ENCODE peak calls at places on chromosomes 1 and 21, in four cellular contexts. One of them, this sample, is unnamed.

GRCh38 chr1:172653015-172653709 is 5.7 kb upstream of the FASLG start:
- DNase-seq in A549: peak
- DNase-seq in GM12878: no peak
- DNase-seq in K562: no peak
- DNase-seq in this sample: peak

GRCh38 chr1:53362851-53363642 is 35.2 kb upstream of the LRP8 start:
- DNase-seq in A549: peak
- DNase-seq in GM12878: no peak
- DNase-seq in K562: peak
- DNase-seq in this sample: no peak

GRCh38 chr1:47724427-47724999 is 272.7 kb downstream of the TRABD2B start:
- DNase-seq in A549: no peak
- DNase-seq in GM12878: no peak
- DNase-seq in K562: no peak
- DNase-seq in this sample: no peak

GRCh38 chr1:107692580-107693345 is 272.2 kb downstream of the VAV3 start:
- DNase-seq in A549: peak
- DNase-seq in GM12878: no peak
- DNase-seq in K562: no peak
- DNase-seq in this sample: no peak

GRCh38 chr21:45132841-45133573 is 58.6 kb downstream of the ADARB1 start:
- DNase-seq in A549: no peak
- DNase-seq in GM12878: no peak
- DNase-seq in K562: no peak
- DNase-seq in this sample: no peak

GRCh38 chr1:48493970-48494769 is 22.2 kb upstream of the SPATA6 start:
- DNase-seq in A549: no peak
- DNase-seq in GM12878: no peak
- DNase-seq in K562: no peak
- DNase-seq in this sample: peak

GRCh38 chr1:241532864-241533263 is 686 bp downstream of the KMO start:
- DNase-seq in A549: no peak
- DNase-seq in GM12878: peak
- DNase-seq in K562: no peak
- DNase-seq in this sample: no peak

GRCh38 chr1:18217398-18218043 is 109.9 kb downstream of the IGSF21 start:
- DNase-seq in A549: peak
- DNase-seq in GM12878: no peak
- DNase-seq in K562: peak
- DNase-seq in this sample: peak

GRCh38 chr1:53130878-53131589 is 11.4 kb downstream of the SLC1A7 start:
- DNase-seq in A549: no peak
- DNase-seq in GM12878: no peak
- DNase-seq in K562: no peak
- DNase-seq in this sample: no peak

GRCh38 chr1:109213824-109214693 is at the start of gene SARS1:
- DNase-seq in A549: peak
- DNase-seq in GM12878: peak
- DNase-seq in K562: peak
- DNase-seq in this sample: peak
- TF ChIP-seq POLR2A in A549: peak
- TF ChIP-seq POLR2A in GM12878: peak
- TF ChIP-seq POLR2A in K562: peak
- TF ChIP-seq POLR2A in this sample: peak

GRCh38 chr1:1551524-1552262 is 11.3 kb upstream of the TMEM240 start:
- DNase-seq in A549: no peak
- DNase-seq in GM12878: no peak
- DNase-seq in K562: no peak
- DNase-seq in this sample: no peak
- TF ChIP-seq RCOR1 in A549: no peak
- TF ChIP-seq RCOR1 in GM12878: no peak
- TF ChIP-seq RCOR1 in K562: no peak
- TF ChIP-seq RCOR1 in this sample: no peak

GRCh38 chr1:212624976-212625501 is 16.5 kb downstream of the ATF3 start:
- DNase-seq in A549: no peak
- DNase-seq in GM12878: no peak
- DNase-seq in K562: no peak
- DNase-seq in this sample: no peak
- TF ChIP-seq POLR2A in A549: no peak
- TF ChIP-seq POLR2A in GM12878: no peak
- TF ChIP-seq POLR2A in K562: no peak
- TF ChIP-seq POLR2A in this sample: no peak

DNA sequence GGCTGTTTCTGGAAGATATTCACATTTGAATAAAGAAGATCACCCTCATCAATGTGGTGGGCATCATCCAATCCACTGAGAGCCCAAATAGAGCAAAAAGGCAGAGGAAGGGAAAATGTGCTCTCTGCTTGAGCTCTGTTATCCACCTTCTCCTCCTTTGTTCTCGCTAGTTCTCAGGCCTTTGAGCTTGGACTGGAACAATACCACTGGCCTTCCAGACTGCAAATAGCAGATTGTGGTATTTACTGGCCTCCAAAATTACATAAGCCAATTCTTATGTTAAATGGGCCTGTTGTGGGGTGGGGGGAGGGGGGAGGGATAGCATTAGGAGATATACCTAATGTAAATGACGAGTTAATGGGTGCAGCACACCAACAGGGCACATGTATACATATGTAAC is 219.3 kb downstream of the C1orf94 start:
- DNase-seq in A549: no peak
- DNase-seq in GM12878: no peak
- DNase-seq in K562: no peak
- DNase-seq in this sample: no peak
- TF ChIP-seq RCOR1 in A549: no peak
- TF ChIP-seq RCOR1 in GM12878: no peak
- TF ChIP-seq RCOR1 in K562: no peak
- TF ChIP-seq RCOR1 in this sample: no peak

GRCh38 chr1:15236226-15237145 is 10.5 kb upstream of the FHAD1 start:
- DNase-seq in A549: no peak
- DNase-seq in GM12878: no peak
- DNase-seq in K562: peak
- DNase-seq in this sample: no peak
- TF ChIP-seq POLR2A in A549: no peak
- TF ChIP-seq POLR2A in GM12878: no peak
- TF ChIP-seq POLR2A in K562: no peak
- TF ChIP-seq POLR2A in this sample: no peak